ENCODE peak calls at places on chromosomes 13 and 19, in eight cellular contexts. One of them, this sample, is unnamed.

GRCh38 chr19:18589380-18590272 is 1.0 kb downstream of the REX1BD start:
- DNase-seq in activated naive CD4-positive, alpha-beta T cell treated with anti-CD3 and anti-CD28 coated beads for 36 hours: peak; percentile 80
- DNase-seq in T-helper 2 cell: peak; percentile 69
- DNase-seq in WERI-Rb-1: peak; percentile 88
- DNase-seq in heart right ventricle: peak; percentile 71
- DNase-seq in psoas muscle: peak; percentile 75
- DNase-seq in T-helper 1 cell: peak; percentile 76
- DNase-seq in stimulated activated CD8-positive, alpha-beta memory T cell treated with anti-CD3 and anti-CD28 coated beads, Interleukin-4, amount 100 ng/mL, for 1 hour: peak; percentile 38
- DNase-seq in this sample: peak; percentile 88

GRCh38 chr13:106796280-106797047 is 228.5 kb upstream of the ARGLU1 start:
- DNase-seq in stimulated activated CD8-positive, alpha-beta memory T cell treated with anti-CD3 and anti-CD28 coated beads, Interleukin-4, amount 100 ng/mL, for 1 hour: no peak
- DNase-seq in WERI-Rb-1: no peak
- DNase-seq in T-helper 1 cell: no peak
- DNase-seq in psoas muscle: no peak
- DNase-seq in heart right ventricle: no peak
- DNase-seq in activated naive CD4-positive, alpha-beta T cell treated with anti-CD3 and anti-CD28 coated beads for 36 hours: no peak
- DNase-seq in T-helper 2 cell: no peak
- DNase-seq in this sample: peak; percentile 54

GRCh38 chr13:34076943-34077703 is 259.2 kb downstream of the RFC3 start:
- DNase-seq in heart right ventricle: no peak
- DNase-seq in WERI-Rb-1: no peak
- DNase-seq in T-helper 2 cell: no peak
- DNase-seq in T-helper 1 cell: no peak
- DNase-seq in stimulated activated CD8-positive, alpha-beta memory T cell treated with anti-CD3 and anti-CD28 coated beads, Interleukin-4, amount 100 ng/mL, for 1 hour: no peak
- DNase-seq in activated naive CD4-positive, alpha-beta T cell treated with anti-CD3 and anti-CD28 coated beads for 36 hours: no peak
- DNase-seq in psoas muscle: no peak
- DNase-seq in this sample: peak; percentile 10

GRCh38 chr13:30798776-30799625 is 63.7 kb downstream of the ALOX5AP start:
- DNase-seq in T-helper 1 cell: no peak
- DNase-seq in psoas muscle: no peak
- DNase-seq in stimulated activated CD8-positive, alpha-beta memory T cell treated with anti-CD3 and anti-CD28 coated beads, Interleukin-4, amount 100 ng/mL, for 1 hour: no peak
- DNase-seq in WERI-Rb-1: no peak
- DNase-seq in T-helper 2 cell: no peak
- DNase-seq in activated naive CD4-positive, alpha-beta T cell treated with anti-CD3 and anti-CD28 coated beads for 36 hours: no peak
- DNase-seq in heart right ventricle: no peak
- DNase-seq in this sample: no peak

GRCh38 chr13:21037656-21038055 is 23.7 kb downstream of the LATS2 start:
- DNase-seq in stimulated activated CD8-positive, alpha-beta memory T cell treated with anti-CD3 and anti-CD28 coated beads, Interleukin-4, amount 100 ng/mL, for 1 hour: no peak
- DNase-seq in activated naive CD4-positive, alpha-beta T cell treated with anti-CD3 and anti-CD28 coated beads for 36 hours: no peak
- DNase-seq in T-helper 1 cell: no peak
- DNase-seq in WERI-Rb-1: no peak
- DNase-seq in psoas muscle: no peak
- DNase-seq in heart right ventricle: no peak
- DNase-seq in T-helper 2 cell: no peak
- DNase-seq in this sample: no peak

GRCh38 chr13:27336005-27336673 is 65.5 kb downstream of the RASL11A start:
- DNase-seq in activated naive CD4-positive, alpha-beta T cell treated with anti-CD3 and anti-CD28 coated beads for 36 hours: no peak
- DNase-seq in T-helper 2 cell: no peak
- DNase-seq in WERI-Rb-1: peak; percentile 64
- DNase-seq in psoas muscle: no peak
- DNase-seq in T-helper 1 cell: no peak
- DNase-seq in stimulated activated CD8-positive, alpha-beta memory T cell treated with anti-CD3 and anti-CD28 coated beads, Interleukin-4, amount 100 ng/mL, for 1 hour: no peak
- DNase-seq in heart right ventricle: no peak
- DNase-seq in this sample: peak; percentile 39

GRCh38 chr13:73914119-73914518 is 220.1 kb downstream of the KLF12 start:
- DNase-seq in T-helper 2 cell: no peak
- DNase-seq in activated naive CD4-positive, alpha-beta T cell treated with anti-CD3 and anti-CD28 coated beads for 36 hours: no peak
- DNase-seq in WERI-Rb-1: no peak
- DNase-seq in psoas muscle: no peak
- DNase-seq in T-helper 1 cell: no peak
- DNase-seq in heart right ventricle: no peak
- DNase-seq in stimulated activated CD8-positive, alpha-beta memory T cell treated with anti-CD3 and anti-CD28 coated beads, Interleukin-4, amount 100 ng/mL, for 1 hour: no peak
- DNase-seq in this sample: no peak

GRCh38 chr19:34667349-34668076 is 9.4 kb downstream of the SCGB2B2 start:
- DNase-seq in WERI-Rb-1: no peak
- DNase-seq in T-helper 1 cell: no peak
- DNase-seq in psoas muscle: no peak
- DNase-seq in heart right ventricle: no peak
- DNase-seq in T-helper 2 cell: no peak
- DNase-seq in activated naive CD4-positive, alpha-beta T cell treated with anti-CD3 and anti-CD28 coated beads for 36 hours: no peak
- DNase-seq in stimulated activated CD8-positive, alpha-beta memory T cell treated with anti-CD3 and anti-CD28 coated beads, Interleukin-4, amount 100 ng/mL, for 1 hour: no peak
- DNase-seq in this sample: peak; percentile 12

GRCh38 chr13:39016789-39017188 is 21.1 kb downstream of the PROSER1 start:
- DNase-seq in heart right ventricle: no peak
- DNase-seq in T-helper 1 cell: no peak
- DNase-seq in T-helper 2 cell: no peak
- DNase-seq in WERI-Rb-1: peak; percentile 17
- DNase-seq in psoas muscle: no peak
- DNase-seq in activated naive CD4-positive, alpha-beta T cell treated with anti-CD3 and anti-CD28 coated beads for 36 hours: peak; percentile 19
- DNase-seq in stimulated activated CD8-positive, alpha-beta memory T cell treated with anti-CD3 and anti-CD28 coated beads, Interleukin-4, amount 100 ng/mL, for 1 hour: no peak
- DNase-seq in this sample: peak; percentile 17

GRCh38 chr13:41139296-41139966 is 6.8 kb upstream of the KBTBD6 start:
- DNase-seq in WERI-Rb-1: no peak
- DNase-seq in psoas muscle: no peak
- DNase-seq in stimulated activated CD8-positive, alpha-beta memory T cell treated with anti-CD3 and anti-CD28 coated beads, Interleukin-4, amount 100 ng/mL, for 1 hour: no peak
- DNase-seq in heart right ventricle: no peak
- DNase-seq in T-helper 1 cell: no peak
- DNase-seq in T-helper 2 cell: no peak
- DNase-seq in activated naive CD4-positive, alpha-beta T cell treated with anti-CD3 and anti-CD28 coated beads for 36 hours: no peak
- DNase-seq in this sample: no peak

GRCh38 chr13:113935523-113935922 is 38.4 kb downstream of the C13orf46 start:
- DNase-seq in T-helper 1 cell: no peak
- DNase-seq in WERI-Rb-1: no peak
- DNase-seq in psoas muscle: no peak
- DNase-seq in heart right ventricle: no peak
- DNase-seq in T-helper 2 cell: no peak
- DNase-seq in stimulated activated CD8-positive, alpha-beta memory T cell treated with anti-CD3 and anti-CD28 coated beads, Interleukin-4, amount 100 ng/mL, for 1 hour: no peak
- DNase-seq in activated naive CD4-positive, alpha-beta T cell treated with anti-CD3 and anti-CD28 coated beads for 36 hours: no peak
- DNase-seq in this sample: peak; percentile 76

GRCh38 chr13:34816118-34816517 is 126.0 kb upstream of the NBEA start:
- DNase-seq in WERI-Rb-1: no peak
- DNase-seq in T-helper 2 cell: no peak
- DNase-seq in heart right ventricle: no peak
- DNase-seq in psoas muscle: no peak
- DNase-seq in T-helper 1 cell: no peak
- DNase-seq in stimulated activated CD8-positive, alpha-beta memory T cell treated with anti-CD3 and anti-CD28 coated beads, Interleukin-4, amount 100 ng/mL, for 1 hour: no peak
- DNase-seq in activated naive CD4-positive, alpha-beta T cell treated with anti-CD3 and anti-CD28 coated beads for 36 hours: no peak
- DNase-seq in this sample: peak; percentile 24

GRCh38 chr13:72314210-72314609 is 413.2 kb downstream of the MZT1 start:
- DNase-seq in T-helper 2 cell: no peak
- DNase-seq in activated naive CD4-positive, alpha-beta T cell treated with anti-CD3 and anti-CD28 coated beads for 36 hours: no peak
- DNase-seq in T-helper 1 cell: no peak
- DNase-seq in stimulated activated CD8-positive, alpha-beta memory T cell treated with anti-CD3 and anti-CD28 coated beads, Interleukin-4, amount 100 ng/mL, for 1 hour: no peak
- DNase-seq in heart right ventricle: no peak
- DNase-seq in psoas muscle: no peak
- DNase-seq in WERI-Rb-1: no peak
- DNase-seq in this sample: no peak

This sample was measured in H7.